ENCODE peak calls at places on chromosomes 3 and 15, in ten cellular contexts. K, E, I, J, Q, U, L, D, R and N are unnamed samples.

GRCh38 chr3:185308126-185308754 is 54.4 kb upstream of the EHHADH start:
- DNase-seq in D (peak), U (no peak), E (no peak), Q (peak), L (peak), J (peak), I (no peak), R (no peak), K (no peak), N (peak)

GRCh38 chr3:50430950-50431435 is 71.7 kb upstream of the TMEM115 start:
- DNase-seq in Q (no peak), E (no peak), D (no peak), U (no peak), R (no peak), J (no peak), L (no peak), I (no peak), K (no peak), N (no peak)

GRCh38 chr3:58508437-58508836 is 16.5 kb downstream of the KCTD6 start:
- DNase-seq in E (no peak), D (no peak), Q (no peak), I (no peak), K (no peak), J (no peak), R (no peak), U (no peak), L (no peak), N (no peak)

GRCh38 chr3:18751514-18751913 is 326.4 kb upstream of the SATB1 start:
- DNase-seq in E (no peak), R (no peak), I (no peak), U (no peak), K (no peak), L (no peak), J (no peak), Q (peak), D (no peak), N (no peak)

GRCh38 chr15:64653757-64654156 is 121.6 kb downstream of the RBPMS2 start:
- DNase-seq in L (no peak), Q (peak), R (no peak), I (no peak), U (no peak), J (no peak), K (no peak), D (peak), E (no peak), N (no peak)

GRCh38 chr3:179146911-179147570 is 1.1 kb upstream of the PIK3CA start:
- DNase-seq in I (no peak), E (peak), Q (peak), R (no peak), L (no peak), U (peak), J (peak), D (peak), K (no peak), N (no peak)

GRCh38 chr3:40073310-40074007 is 236.0 kb upstream of the EIF1B start:
- DNase-seq in E (no peak), K (no peak), D (peak), U (no peak), J (no peak), R (no peak), L (no peak), I (no peak), Q (no peak), N (no peak)

GRCh38 chr15:48297668-48298067 is 33.6 kb upstream of the DUT start:
- DNase-seq in E (no peak), L (no peak), D (no peak), R (no peak), J (no peak), I (no peak), Q (no peak), K (no peak), U (no peak), N (no peak)

GRCh38 chr3:126713229-126713628 is 9.2 kb downstream of the CHCHD6 start:
- DNase-seq in I (no peak), L (no peak), E (no peak), Q (no peak), D (no peak), K (no peak), J (no peak), U (no peak), R (no peak), N (no peak)

GRCh38 chr15:66580643-66581042 is 14.8 kb upstream of the LCTL start:
- DNase-seq in E (no peak), Q (no peak), J (no peak), D (peak), L (no peak), I (no peak), U (no peak), K (no peak), R (no peak), N (no peak)

GRCh38 chr3:46912986-46913385 is 35.5 kb downstream of the PTH1R start:
- DNase-seq in L (no peak), E (no peak), R (no peak), K (no peak), J (no peak), I (no peak), D (no peak), U (no peak), Q (no peak), N (no peak)

GRCh38 chr15:93515256-93516044 is 426.4 kb upstream of the RGMA start:
- DNase-seq in U (no peak), J (no peak), Q (no peak), L (no peak), K (no peak), R (no peak), D (no peak), I (no peak), E (no peak), N (no peak)

GRCh38 chr15:92082217-92082843 is 228.8 kb downstream of the SLCO3A1 start:
- DNase-seq in R (peak), Q (peak), J (peak), L (no peak), E (peak), K (no peak), U (peak), I (peak), D (peak), N (peak)

GRCh38 chr15:31155136-31155535 is 53.6 kb upstream of the TRPM1 start:
- DNase-seq in Q (no peak), J (no peak), K (no peak), E (no peak), R (no peak), D (no peak), L (no peak), U (no peak), I (no peak), N (no peak)

GRCh38 chr3:119330858-119331257 is 36.7 kb downstream of the ARHGAP31 start:
- DNase-seq in L (no peak), U (no peak), E (no peak), D (no peak), K (no peak), Q (no peak), J (no peak), R (no peak), I (no peak), N (no peak)